ENCODE peak calls at places on chromosomes 1 and 21, in four cellular contexts. Q is H9, U is fibroblast of pulmonary artery, O is HL-60. X is an unnamed sample.

GRCh38 chr1:162857850-162858249 is 3.1 kb downstream of the CCDC190 start:
- DNase-seq in Q (no peak), O (no peak), U (peak; percentile 56), X (no peak)

GRCh38 chr1:90925928-90926869 is 95.6 kb downstream of the ZNF644 start:
- DNase-seq in U (peak; percentile 70), O (peak; percentile 15), Q (no peak), X (no peak)

GRCh38 chr1:61160526-61160925 is 78.2 kb downstream of the NFIA start:
- DNase-seq in O (no peak), U (no peak), Q (no peak), X (no peak)

GRCh38 chr1:238982736-238983135 is 403.6 kb upstream of the CHRM3 start:
- DNase-seq in U (no peak), O (no peak), Q (no peak), X (no peak)

GRCh38 chr1:112997781-112998180 is 41.8 kb upstream of the SLC16A1 start:
- DNase-seq in U (peak; percentile 35), O (no peak), Q (no peak), X (no peak)

GRCh38 chr1:185775505-185775904 is 41.3 kb downstream of the HMCN1 start:
- DNase-seq in U (no peak), Q (no peak), O (no peak), X (no peak)

GRCh38 chr1:156999596-157000320 is 45.8 kb downstream of the ARHGEF11 start:
- DNase-seq in U (no peak), O (no peak), Q (no peak), X (no peak)

GRCh38 chr1:212827831-212828278 is 19.6 kb downstream of the SPATA45 start:
- DNase-seq in U (no peak), O (no peak), Q (no peak), X (no peak)

GRCh38 chr1:168636642-168637111 is 60.3 kb downstream of the XCL1 start:
- DNase-seq in O (no peak), U (peak; percentile 71), Q (no peak), X (no peak)

GRCh38 chr1:243968413-243968812 is 82.7 kb upstream of the ZBTB18 start:
- DNase-seq in O (no peak), U (peak; percentile 7), Q (no peak), X (no peak)

GRCh38 chr1:82689217-82689616 is 888.5 kb downstream of the ADGRL2 start:
- DNase-seq in O (no peak), U (no peak), Q (no peak), X (no peak)

GRCh38 chr21:32307706-32308105 is 9.1 kb downstream of the MRAP start:
- DNase-seq in Q (no peak), U (peak; percentile 37), O (no peak), X (no peak)

GRCh38 chr1:8455700-8456305 is 137.9 kb downstream of the SLC45A1 start:
- DNase-seq in O (no peak), U (no peak), Q (no peak), X (no peak)

GRCh38 chr1:246827396-246827795 is 103.2 kb downstream of the SCCPDH start:
- DNase-seq in O (no peak), U (no peak), Q (no peak), X (no peak)

GRCh38 chr1:1306070-1306660 is 1.6 kb downstream of the ACAP3 start:
- DNase-seq in U (no peak), Q (peak; percentile 55), O (peak; percentile 39), X (no peak)

GRCh38 chr1:206685256-206685748 is 597 bp downstream of the MAPKAPK2 start:
- DNase-seq in Q (no peak), U (no peak), O (peak; percentile 27), X (peak; percentile 49)

GRCh38 chr1:118346940-118347339 is 161.9 kb upstream of the SPAG17 start:
- DNase-seq in U (no peak), Q (no peak), O (no peak), X (no peak)

GRCh38 chr1:215543191-215543606 is 23.9 kb upstream of the KCTD3 start:
- DNase-seq in O (peak; percentile 67), Q (no peak), U (peak; percentile 73), X (no peak)

GRCh38 chr1:62926681-62927252 is 142.8 kb downstream of the ATG4C start:
- DNase-seq in O (no peak), U (no peak), Q (no peak), X (no peak)

GRCh38 chr1:56081151-56081550 is 498.2 kb downstream of the PLPP3 start:
- DNase-seq in U (peak; percentile 83), O (no peak), Q (no peak), X (no peak)

GRCh38 chr1:29736582-29737188 is 500.4 kb downstream of the PTPRU start:
- DNase-seq in Q (peak; percentile 49), O (peak; percentile 26), U (peak; percentile 76), X (no peak)

GRCh38 chr1:227816750-227817446 is 1.4 kb downstream of the PRSS38 start:
- DNase-seq in Q (no peak), U (no peak), O (no peak), X (no peak)

GRCh38 chr1:151501474-151501873 is 9.7 kb upstream of the CGN start:
- DNase-seq in Q (no peak), O (no peak), U (no peak), X (no peak)
- TF ChIP-seq CTCF in Q (peak; percentile 51), O (no peak), U (peak; percentile 30), X (no peak)

DNA sequence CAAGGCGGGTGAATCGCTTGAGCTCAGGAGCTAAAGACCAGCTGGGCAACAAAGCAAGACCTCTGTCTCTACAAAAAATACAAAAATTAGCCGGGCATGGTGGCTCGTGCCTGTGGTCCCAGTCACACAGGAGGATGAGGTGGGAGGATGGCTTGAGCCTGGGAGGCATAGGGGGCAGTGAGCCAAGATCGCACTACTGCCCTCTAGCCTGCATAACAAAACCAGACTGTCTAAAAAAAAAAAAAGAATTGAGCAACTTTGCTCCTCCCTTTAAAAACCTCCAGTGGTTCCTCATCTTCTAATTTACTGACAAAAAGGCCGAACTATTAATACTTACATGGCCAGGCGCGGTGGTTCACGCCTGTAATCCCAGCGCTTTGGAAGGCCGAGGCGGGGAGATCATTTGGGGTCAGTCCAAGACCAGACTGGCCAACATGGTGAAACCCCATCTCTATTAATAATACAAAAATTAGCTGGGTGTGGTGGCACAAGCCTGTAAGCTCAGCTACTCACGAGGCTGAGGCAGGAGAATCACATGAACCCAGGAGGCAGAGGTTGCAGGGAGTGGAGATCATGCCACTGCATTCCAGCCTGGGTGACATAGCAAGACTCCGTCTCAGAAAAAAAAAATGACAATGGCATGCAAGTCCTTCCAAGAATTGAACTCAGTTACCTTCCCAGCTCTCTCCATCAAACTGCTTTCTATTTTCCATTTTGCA is 4.4 kb downstream of the ACBD3 start:
- DNase-seq in U (peak; percentile 82), Q (peak; percentile 32), O (peak; percentile 47), X (no peak)
- TF ChIP-seq CTCF in U (peak; percentile 46), Q (peak; percentile 50), O (no peak), X (no peak)

DNA sequence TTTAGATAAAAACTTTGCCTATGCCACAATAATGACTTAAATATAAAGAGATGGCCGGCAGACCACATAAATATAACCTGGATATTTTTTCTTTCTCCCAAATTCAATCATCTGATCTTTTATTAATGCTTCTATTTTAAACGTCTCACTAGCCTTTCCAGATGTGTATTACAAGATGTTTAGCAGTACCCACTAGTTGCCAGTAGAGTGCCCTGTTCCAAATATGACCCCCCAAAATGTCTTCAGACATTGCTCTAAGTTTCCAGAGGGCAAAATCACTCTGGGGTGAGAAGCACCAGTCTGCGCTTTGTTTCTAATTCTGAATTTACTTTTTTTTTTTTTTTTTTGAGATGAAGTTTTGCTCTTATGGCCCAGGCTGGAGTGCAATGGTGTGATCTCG is 268.1 kb downstream of the GRIK1 start:
- DNase-seq in U (no peak), O (no peak), Q (no peak), X (no peak)
- TF ChIP-seq CTCF in U (peak; percentile 10), O (no peak), Q (peak; percentile 50), X (no peak)

DNA sequence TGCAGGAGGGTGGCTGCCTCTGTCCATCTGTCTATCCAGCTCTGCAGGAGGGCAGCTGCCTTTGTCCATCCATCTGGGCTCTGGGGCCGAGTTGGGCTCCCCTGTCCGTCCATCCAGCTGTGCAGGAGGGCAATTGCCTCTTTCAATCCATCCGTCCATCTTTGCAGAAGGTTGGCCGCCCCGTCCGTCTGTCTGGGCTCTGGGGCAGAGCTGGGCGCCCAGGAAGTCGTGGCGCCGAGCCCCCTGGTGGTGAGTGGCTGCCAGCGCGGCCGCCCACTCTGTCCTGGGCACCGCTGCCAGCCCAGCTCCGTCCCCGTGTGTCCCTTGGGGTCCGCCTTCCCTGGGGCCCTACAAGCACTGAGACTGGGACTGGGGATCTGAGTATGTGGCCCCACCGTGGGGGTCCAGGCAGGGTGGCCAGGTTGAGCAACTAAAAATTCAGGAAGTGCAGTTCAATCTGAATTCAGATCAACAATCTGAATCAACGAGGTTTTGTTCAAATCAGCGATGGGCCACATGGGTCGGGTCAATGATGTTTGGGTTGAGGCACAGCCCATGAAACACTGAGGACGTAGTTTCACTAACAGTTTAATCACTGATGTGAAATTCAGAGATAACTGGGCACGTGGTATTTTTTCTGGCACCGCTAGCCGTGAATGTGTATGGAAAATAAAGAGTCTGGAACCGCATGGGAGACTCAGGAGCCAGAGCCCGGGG is 99.1 kb upstream of the ACTRT2 start:
- DNase-seq in U (no peak), Q (no peak), O (no peak), X (peak; percentile 25)
- TF ChIP-seq CTCF in U (no peak), Q (peak; percentile 39), O (peak; percentile 18), X (no peak)

X was measured in activated B cell treated with CpG ODN at 0.5 μM for 24 hours.